ENCODE peak calls at places on chromosomes 1 and 21, in seven cellular contexts. Z is T1000; S is activated CD8-positive, alpha-beta memory T cell treated with anti-CD3 and anti-CD28 coated beads, Interleukin-2, amount 50 U/mL, for 48 hours; I is left ventricle myocardium inferior; F is hippocampal formation; D is NCI-H774; U is sciatic nerve. X is an unnamed sample.

GRCh38 chr1:115744876-115745275 is 23.6 kb downstream of the CASQ2 start:
- DNase-seq in S (no peak), U (no peak), Z (no peak), I (no peak), F (no peak), D (no peak), X (no peak)

GRCh38 chr1:89519779-89520358 is 4.8 kb upstream of the LRRC8B start:
- DNase-seq in I (no peak), U (no peak), F (peak; percentile 30), S (no peak), Z (no peak), D (no peak), X (no peak)

GRCh38 chr1:101911894-101912293 is 84.8 kb downstream of the OLFM3 start:
- DNase-seq in F (no peak), S (no peak), U (no peak), I (no peak), Z (no peak), D (no peak), X (no peak)

GRCh38 chr1:89261926-89262540 is 10.6 kb downstream of the GBP5 start:
- DNase-seq in Z (no peak), F (no peak), D (no peak), I (peak; percentile 26), S (no peak), U (peak; percentile 65), X (no peak)

GRCh38 chr1:52633291-52633754 is 355 bp downstream of the SHISAL2A start:
- DNase-seq in S (peak; percentile 76), U (no peak), F (no peak), D (no peak), Z (no peak), I (no peak), X (no peak)

GRCh38 chr1:21801100-21801499 is 11.0 kb upstream of the LDLRAD2 start:
- DNase-seq in F (no peak), I (no peak), Z (no peak), U (no peak), D (no peak), S (no peak), X (no peak)

GRCh38 chr1:93353286-93353685 is 7.6 kb downstream of the DR1 start:
- DNase-seq in U (no peak), S (no peak), I (no peak), F (peak; percentile 33), D (no peak), Z (no peak), X (no peak)

GRCh38 chr1:93878501-93878888 is 511 bp downstream of the DNTTIP2 start:
- DNase-seq in U (peak; percentile 71), D (no peak), I (peak; percentile 20), F (no peak), Z (peak; percentile 32), S (peak; percentile 84), X (peak; percentile 61)

GRCh38 chr1:24909388-24909898 is 20.6 kb downstream of the RUNX3 start:
- DNase-seq in S (no peak), Z (no peak), U (peak; percentile 75), D (no peak), F (no peak), I (peak; percentile 41), X (no peak)

GRCh38 chr1:207345644-207346561 is 24.4 kb downstream of the CD55 start:
- DNase-seq in D (no peak), S (no peak), U (no peak), F (no peak), Z (no peak), I (no peak), X (no peak)

GRCh38 chr1:85048296-85049064 is at the start of gene MCOLN3:
- DNase-seq in Z (peak; percentile 3), D (peak; percentile 66), U (peak; percentile 60), F (no peak), S (peak; percentile 71), I (peak; percentile 17), X (no peak)

GRCh38 chr1:14183312-14183711 is 415.2 kb upstream of the KAZN start:
- DNase-seq in Z (no peak), I (no peak), U (no peak), D (no peak), S (no peak), F (no peak), X (no peak)

GRCh38 chr1:237074371-237075117 is 32.6 kb downstream of the RYR2 start:
- DNase-seq in U (no peak), S (no peak), I (no peak), F (no peak), Z (no peak), D (no peak), X (no peak)

GRCh38 chr1:54291276-54292014 is 91.5 kb downstream of the MRPL37 start:
- DNase-seq in I (no peak), Z (no peak), D (peak; percentile 88), U (no peak), S (no peak), F (no peak), X (no peak)

GRCh38 chr1:47241114-47242113 is 9.4 kb upstream of the TAL1 start:
- DNase-seq in U (no peak), Z (no peak), S (no peak), I (no peak), D (no peak), F (no peak), X (no peak)

GRCh38 chr1:230801441-230801840 is 54.3 kb downstream of the CAPN9 start:
- DNase-seq in U (no peak), D (no peak), S (no peak), Z (no peak), I (no peak), F (no peak), X (no peak)

GRCh38 chr1:29706936-29707335 is 470.6 kb downstream of the PTPRU start:
- DNase-seq in Z (no peak), D (peak; percentile 31), S (peak; percentile 71), I (no peak), F (no peak), U (no peak), X (peak; percentile 74)

GRCh38 chr1:69121708-69122107 is 446.0 kb upstream of the LRRC7 start:
- DNase-seq in S (no peak), Z (no peak), F (no peak), D (no peak), I (no peak), U (no peak), X (peak; percentile 21)

GRCh38 chr1:96538001-96538649 is 183.5 kb upstream of the PTBP2 start:
- DNase-seq in S (no peak), Z (no peak), D (no peak), U (no peak), F (peak; percentile 70), I (no peak), X (no peak)

GRCh38 chr1:240672132-240672811 is 60.3 kb upstream of the GREM2 start:
- DNase-seq in F (no peak), U (no peak), D (no peak), I (no peak), Z (no peak), S (no peak), X (no peak)

GRCh38 chr1:55632906-55633305 is 417.7 kb upstream of the USP24 start:
- DNase-seq in D (no peak), I (no peak), U (no peak), Z (no peak), S (no peak), F (no peak), X (no peak)

GRCh38 chr1:11422701-11423100 is 56.3 kb upstream of the DISP3 start:
- DNase-seq in I (no peak), D (no peak), U (no peak), F (no peak), Z (no peak), S (no peak), X (no peak)

GRCh38 chr21:44013380-44014088 is 1.4 kb downstream of the TRAPPC10 start:
- DNase-seq in D (no peak), Z (no peak), F (no peak), U (no peak), I (no peak), S (no peak), X (peak; percentile 10)

GRCh38 chr1:9823943-9824701 is at the start of gene CLSTN1:
- DNase-seq in U (peak; percentile 95), I (peak; percentile 92), Z (peak; percentile 88), S (peak; percentile 94), F (peak; percentile 74), D (peak; percentile 55), X (peak; percentile 93)

GRCh38 chr1:184593612-184594011 is 161.0 kb downstream of the EDEM3 start:
- DNase-seq in F (no peak), I (no peak), Z (no peak), U (no peak), S (no peak), D (no peak), X (peak; percentile 11)

GRCh38 chr1:70866522-70867256 is 180.9 kb downstream of the PTGER3 start:
- DNase-seq in S (no peak), U (no peak), Z (no peak), F (no peak), D (no peak), I (no peak), X (no peak)

GRCh38 chr21:45291613-45292398 is 4.1 kb upstream of the POFUT2 start:
- DNase-seq in I (no peak), S (peak; percentile 47), Z (no peak), U (peak; percentile 75), D (no peak), F (no peak), X (peak; percentile 43)

GRCh38 chr1:221801773-221802516 is 60.1 kb upstream of the DUSP10 start:
- DNase-seq in Z (no peak), D (no peak), F (no peak), I (no peak), S (no peak), U (no peak), X (peak; percentile 48)

GRCh38 chr21:45864436-45864835 is 117.1 kb upstream of the COL6A1 start:
- DNase-seq in I (no peak), D (no peak), Z (no peak), U (no peak), F (no peak), S (no peak), X (peak; percentile 34)

GRCh38 chr1:3822421-3822820 is 26.1 kb upstream of the LRRC47 start:
- DNase-seq in I (no peak), S (no peak), F (no peak), U (no peak), D (no peak), Z (no peak), X (no peak)

GRCh38 chr1:162319510-162320160 is 57.0 kb downstream of the SPATA46 start:
- DNase-seq in U (no peak), Z (no peak), D (no peak), S (no peak), I (no peak), F (no peak), X (no peak)

GRCh38 chr1:117147856-117148588 is 26.5 kb upstream of the TRIM45 start:
- DNase-seq in S (no peak), Z (peak; percentile 64), F (no peak), U (no peak), I (no peak), D (no peak), X (no peak)

GRCh38 chr1:80066060-80066459 is 1059.5 kb upstream of the ADGRL4 start:
- DNase-seq in I (no peak), U (no peak), S (no peak), Z (no peak), D (peak; percentile 90), F (no peak), X (no peak)

GRCh38 chr1:196399713-196400112 is 208.5 kb downstream of the KCNT2 start:
- DNase-seq in I (no peak), U (no peak), F (no peak), Z (no peak), S (no peak), D (no peak), X (no peak)

GRCh38 chr1:55334140-55334539 is 119.0 kb upstream of the USP24 start:
- DNase-seq in D (no peak), S (no peak), F (no peak), I (no peak), Z (no peak), U (no peak), X (no peak)

GRCh38 chr1:20114021-20114648 is 5.2 kb downstream of the PLA2G2D start:
- DNase-seq in U (peak; percentile 9), I (no peak), Z (no peak), F (no peak), D (no peak), S (no peak), X (no peak)

GRCh38 chr21:14554948-14555347 is 8.8 kb upstream of the SAMSN1 start:
- DNase-seq in F (no peak), S (no peak), D (no peak), I (no peak), Z (no peak), U (no peak), X (no peak)

GRCh38 chr1:173253046-173253445 is 45.9 kb upstream of the TNFSF4 start:
- DNase-seq in S (no peak), D (no peak), Z (no peak), U (no peak), F (no peak), I (no peak), X (no peak)

X was measured in SJSA1.